ENCODE peak calls at places on chromosomes 7 and 10, in nine cellular contexts. O, T, A, H, K, L, E, F and Z are unnamed samples.

GRCh38 chr10:43417950-43418768 is 9.2 kb upstream of the HNRNPF start:
- DNase-seq in F (no peak), H (no peak), O (no peak), E (no peak), T (no peak), A (no peak), L (no peak), K (peak; percentile 87), Z (no peak)

GRCh38 chr7:8442295-8442813 is 8.9 kb downstream of the NXPH1 start:
- DNase-seq in F (no peak), H (no peak), O (no peak), L (no peak), T (no peak), A (no peak), K (no peak), E (no peak), Z (no peak)

GRCh38 chr7:22989646-22990587 is 24.0 kb downstream of the HYCC1 start:
- DNase-seq in K (peak; percentile 77), H (no peak), O (no peak), F (no peak), A (no peak), T (no peak), E (no peak), L (no peak), Z (peak; percentile 25)

GRCh38 chr10:28315140-28315539 is 12.3 kb upstream of the MPP7 start:
- DNase-seq in L (no peak), O (no peak), E (no peak), K (no peak), A (no peak), H (no peak), F (no peak), T (no peak), Z (no peak)

GRCh38 chr10:33600381-33600780 is 265.9 kb upstream of the NRP1 start:
- DNase-seq in O (no peak), F (peak; percentile 53), E (peak; percentile 54), L (no peak), K (no peak), H (no peak), A (no peak), T (peak; percentile 26), Z (peak; percentile 27)

GRCh38 chr10:43140414-43140813 is 2.2 kb downstream of the CSGALNACT2 start:
- DNase-seq in K (peak; percentile 88), H (no peak), A (no peak), L (peak; percentile 73), T (peak; percentile 89), E (peak; percentile 78), F (peak; percentile 98), O (no peak), Z (peak; percentile 93)

GRCh38 chr10:11813855-11814557 is 9.2 kb upstream of the PROSER2 start:
- DNase-seq in T (no peak), L (no peak), F (peak; percentile 75), H (no peak), K (peak; percentile 86), O (no peak), A (no peak), E (no peak), Z (no peak)

GRCh38 chr10:29698766-29699490 is 64.2 kb upstream of the SVIL start:
- DNase-seq in E (no peak), A (no peak), H (no peak), F (no peak), O (no peak), K (no peak), L (no peak), T (no peak), Z (no peak)

GRCh38 chr7:141585592-141586510 is 34.6 kb downstream of the AGK start:
- DNase-seq in T (peak; percentile 79), E (peak; percentile 94), H (no peak), K (no peak), L (peak; percentile 76), A (no peak), F (peak; percentile 91), O (no peak), Z (peak; percentile 86)

GRCh38 chr7:18895456-18895855 is 222.0 kb downstream of the TWIST1 start:
- DNase-seq in F (peak; percentile 74), T (peak; percentile 45), H (no peak), K (peak; percentile 75), O (no peak), L (peak; percentile 27), A (no peak), E (no peak), Z (peak; percentile 67)

GRCh38 chr10:44393834-44394547 is 9.1 kb upstream of the CXCL12 start:
- DNase-seq in K (no peak), H (no peak), T (no peak), L (no peak), E (no peak), A (no peak), O (no peak), F (no peak), Z (no peak)

GRCh38 chr10:128097783-128098182 is 28.4 kb downstream of the MKI67 start:
- DNase-seq in E (peak; percentile 9), A (no peak), F (peak; percentile 41), H (no peak), T (no peak), O (no peak), L (no peak), K (no peak), Z (no peak)

GRCh38 chr7:157139142-157140117 is 704 bp downstream of the UBE3C start:
- DNase-seq in K (no peak), O (peak; percentile 60), T (peak; percentile 30), F (peak; percentile 52), E (peak; percentile 6), A (peak; percentile 45), H (peak; percentile 45), L (no peak), Z (peak; percentile 10)

GRCh38 chr10:119103687-119104652 is at the start of gene DENND10:
- DNase-seq in O (peak; percentile 87), H (peak; percentile 80), T (peak; percentile 70), E (peak; percentile 64), K (peak; percentile 76), L (peak; percentile 48), F (peak; percentile 83), A (peak; percentile 86), Z (peak; percentile 52)

GRCh38 chr10:122746408-122746807 is 46.8 kb upstream of the C10orf120 start:
- DNase-seq in E (no peak), T (no peak), F (no peak), O (no peak), H (no peak), L (no peak), K (no peak), A (no peak), Z (no peak)

DNA sequence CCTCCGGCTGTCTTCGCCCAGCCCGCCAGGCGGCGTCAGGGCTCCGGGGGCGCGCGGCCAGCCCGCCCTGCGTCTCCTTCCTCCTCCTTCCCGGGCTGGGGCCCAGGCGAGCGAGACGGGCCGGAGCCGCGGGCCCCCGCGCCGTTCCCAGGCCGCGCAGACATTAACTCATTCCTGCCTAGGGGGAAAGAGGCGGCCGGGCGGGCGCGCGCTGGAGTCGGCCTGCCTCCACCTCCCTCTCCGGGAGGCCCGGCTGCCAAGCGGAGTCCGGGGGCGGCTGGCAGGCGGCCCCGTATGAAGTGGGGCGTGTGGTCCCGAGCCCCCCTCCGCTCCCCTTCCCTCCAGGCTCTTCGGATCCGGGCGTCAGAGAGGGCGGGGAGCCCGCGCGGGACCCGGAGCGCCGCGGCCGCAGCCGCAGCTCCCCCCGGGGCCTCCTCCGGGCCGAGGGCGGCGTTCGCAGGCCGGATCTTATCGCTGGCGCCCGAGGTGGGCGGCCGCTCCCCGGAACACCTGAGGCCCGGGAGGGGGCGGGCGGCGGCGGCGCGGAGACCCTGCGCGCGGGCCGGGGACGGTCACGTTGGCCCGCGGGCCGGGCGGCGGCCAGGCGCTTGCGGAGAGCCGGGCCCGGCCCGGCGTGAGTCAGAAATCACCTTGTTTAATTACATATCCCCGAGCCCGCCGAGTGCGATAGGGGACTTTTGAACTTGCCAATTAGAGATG is 43.1 kb downstream of the LDB3 start:
- DNase-seq in O (peak; percentile 88), H (peak; percentile 89), E (peak; percentile 79), A (peak; percentile 90), K (peak; percentile 28), F (peak; percentile 88), L (peak; percentile 53), T (peak; percentile 88), Z (peak; percentile 86)
- TF ChIP-seq CTCF in O (no peak), H (peak; percentile 78), E (peak; percentile 69), A (peak; percentile 84), K (peak; percentile 43), F (peak; percentile 60), L (peak; percentile 72), T (peak; percentile 62), Z (peak; percentile 93)

DNA sequence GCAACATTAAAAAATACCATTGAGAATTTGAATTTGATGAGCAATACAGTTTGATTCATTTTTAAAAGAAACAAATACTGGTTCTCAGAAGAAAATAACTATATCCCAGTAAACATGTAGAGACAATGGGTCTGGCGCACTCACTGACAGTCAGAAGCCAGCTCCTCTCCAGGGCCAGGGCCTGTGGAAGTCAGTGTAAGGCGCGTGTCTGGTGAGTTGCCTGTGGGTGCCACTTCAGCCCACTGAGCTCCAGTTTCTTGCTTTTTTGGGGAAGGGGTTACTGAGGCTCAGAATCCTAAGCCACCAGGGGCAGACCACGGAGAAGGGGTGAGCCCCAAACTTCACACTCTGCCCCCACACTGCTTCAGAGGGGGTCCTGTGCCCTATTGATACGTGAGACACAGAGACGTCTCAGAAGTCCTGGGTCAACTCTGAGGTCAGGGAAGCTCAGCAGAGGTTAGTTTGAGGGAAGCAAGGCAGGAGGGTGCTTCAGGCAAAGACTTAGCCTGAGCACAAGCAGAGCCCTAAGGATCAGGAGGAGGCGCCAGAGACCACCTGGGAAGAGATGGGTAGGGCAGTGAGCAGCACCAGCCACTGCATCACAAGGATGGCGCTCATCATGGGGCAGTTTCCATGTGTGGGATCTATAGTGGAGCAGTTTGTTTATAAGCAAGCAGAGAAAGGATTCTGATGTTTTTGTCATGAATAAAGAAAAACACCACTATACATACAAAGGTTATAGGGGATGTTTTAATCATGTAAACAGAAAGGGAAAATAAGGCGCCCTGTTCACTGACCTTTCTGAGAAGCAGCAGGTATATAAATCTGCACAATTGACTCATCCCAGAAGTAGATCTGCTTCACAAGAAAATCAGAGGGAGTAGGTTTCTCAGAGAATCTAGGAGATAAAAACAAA is 95.7 kb downstream of the PKD1L1 start:
- DNase-seq in H (no peak), L (no peak), A (no peak), K (no peak), E (no peak), T (no peak), O (peak; percentile 13), F (peak; percentile 20), Z (peak; percentile 5)
- TF ChIP-seq CTCF in H (peak; percentile 23), L (peak; percentile 8), A (no peak), K (no peak), E (peak; percentile 54), T (no peak), O (no peak), F (peak; percentile 27), Z (peak; percentile 58)

GRCh38 chr7:80053098-80053497 is 81.5 kb upstream of the GNAI1 start:
- DNase-seq in K (no peak), H (no peak), L (no peak), E (no peak), O (no peak), A (no peak), F (no peak), T (no peak), Z (no peak)
- TF ChIP-seq CTCF in K (no peak), H (no peak), L (no peak), E (no peak), O (no peak), A (no peak), F (no peak), T (no peak), Z (no peak)

DNA sequence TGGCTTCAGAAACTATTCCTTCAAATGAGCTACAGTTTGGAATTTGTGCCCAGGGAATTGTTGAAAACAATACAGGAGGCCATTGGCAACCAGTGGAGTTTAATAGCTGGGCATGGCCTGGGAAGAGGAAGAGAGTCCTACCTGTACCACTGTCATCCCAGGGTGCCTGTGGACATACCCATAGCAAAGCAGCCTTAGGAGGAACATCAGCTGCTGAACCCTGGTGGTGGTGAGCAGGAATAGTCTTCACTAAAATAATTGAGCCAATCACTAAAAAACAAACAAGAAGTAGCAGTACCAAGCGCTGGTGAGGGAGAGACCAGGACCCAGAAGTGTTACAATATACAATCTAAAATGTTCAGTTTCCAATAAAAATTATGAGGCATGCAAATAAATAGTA is 14.5 kb downstream of the IGFBP1 start:
- DNase-seq in T (no peak), E (no peak), F (no peak), L (no peak), K (no peak), A (no peak), H (no peak), O (no peak), Z (no peak)
- TF ChIP-seq CTCF in T (no peak), E (peak; percentile 24), F (peak; percentile 17), L (peak; percentile 26), K (no peak), A (no peak), H (no peak), O (no peak), Z (peak; percentile 48)